ENCODE peak calls at places on chromosomes 1 and 21, in six cellular contexts. O is left ventricle myocardium superior, V is NCI-H1694, L is A673, S is transverse colon, Y is KG1. K is an unnamed sample.

GRCh38 chr1:22821027-22821426 is 110.4 kb downstream of the EPHB2 start:
- DNase-seq in O (no peak), V (no peak), L (no peak), S (no peak), Y (no peak), K (no peak)

GRCh38 chr1:71823656-71824159 is 458.6 kb downstream of the NEGR1 start:
- DNase-seq in O (no peak), V (no peak), L (no peak), S (peak; percentile 64), Y (no peak), K (peak; percentile 73)

GRCh38 chr1:61079276-61079897 is 3.0 kb upstream of the NFIA start:
- DNase-seq in O (no peak), V (no peak), L (peak; percentile 71), S (peak; percentile 63), Y (no peak), K (peak; percentile 44)

GRCh38 chr1:231199868-231200267 is 38.0 kb downstream of the TRIM67 start:
- DNase-seq in O (no peak), V (no peak), L (no peak), S (no peak), Y (no peak), K (no peak)

GRCh38 chr1:27523666-27524020 is 33.7 kb upstream of the WASF2 start:
- DNase-seq in O (no peak), V (no peak), L (no peak), S (no peak), Y (no peak), K (peak; percentile 46)

GRCh38 chr1:204624631-204625216 is 60.8 kb downstream of the LRRN2 start:
- DNase-seq in O (no peak), V (no peak), L (no peak), S (no peak), Y (no peak), K (no peak)

GRCh38 chr1:20640183-20640597 is 6.9 kb downstream of the PINK1 start:
- DNase-seq in O (no peak), V (peak; percentile 31), L (peak; percentile 65), S (peak; percentile 61), Y (peak; percentile 13), K (peak; percentile 69)

GRCh38 chr1:89635825-89636815 is 3.2 kb downstream of the LRRC8C start:
- DNase-seq in O (no peak), V (no peak), L (peak; percentile 39), S (no peak), Y (no peak), K (no peak)

GRCh38 chr1:110063781-110064180 is 6.7 kb downstream of the ALX3 start:
- DNase-seq in O (no peak), V (no peak), L (no peak), S (no peak), Y (no peak), K (no peak)

GRCh38 chr1:220991506-220991905 is 112.3 kb downstream of the HLX start:
- DNase-seq in O (no peak), V (no peak), L (no peak), S (no peak), Y (no peak), K (no peak)

GRCh38 chr1:65958561-65959350 is 166.1 kb downstream of the PDE4B start:
- DNase-seq in O (peak; percentile 42), V (peak; percentile 62), L (peak; percentile 75), S (no peak), Y (peak; percentile 67), K (peak; percentile 74)

GRCh38 chr1:154839691-154840090 is 30.4 kb downstream of the KCNN3 start:
- DNase-seq in O (peak; percentile 70), V (no peak), L (no peak), S (no peak), Y (no peak), K (no peak)

GRCh38 chr1:65744731-65745130 is 48.0 kb upstream of the PDE4B start:
- DNase-seq in O (no peak), V (no peak), L (no peak), S (no peak), Y (no peak), K (no peak)

GRCh38 chr1:175848329-175848728 is 104.9 kb upstream of the TNR start:
- DNase-seq in O (no peak), V (no peak), L (no peak), S (no peak), Y (no peak), K (peak; percentile 9)

GRCh38 chr1:229171934-229172333 is 99.0 kb upstream of the RAB4A start:
- DNase-seq in O (no peak), V (no peak), L (no peak), S (peak; percentile 75), Y (no peak), K (peak; percentile 79)

GRCh38 chr1:29465755-29466154 is 229.4 kb downstream of the PTPRU start:
- DNase-seq in O (no peak), V (no peak), L (peak; percentile 49), S (no peak), Y (no peak), K (no peak)

GRCh38 chr1:15435239-15436077 is 2.8 kb upstream of the CTRC start:
- DNase-seq in O (no peak), V (no peak), L (no peak), S (no peak), Y (no peak), K (no peak)

GRCh38 chr1:63731117-63732043 is 42.4 kb upstream of the ROR1 start:
- DNase-seq in O (no peak), V (no peak), L (peak; percentile 10), S (peak; percentile 23), Y (no peak), K (no peak)

GRCh38 chr1:229981736-229982135 is 85.3 kb upstream of the GALNT2 start:
- DNase-seq in O (no peak), V (no peak), L (no peak), S (no peak), Y (no peak), K (no peak)

GRCh38 chr1:16677552-16678423 is 11.0 kb upstream of the RNU1-3 start:
- DNase-seq in O (peak; percentile 37), V (peak; percentile 79), L (peak; percentile 92), S (peak; percentile 25), Y (peak; percentile 46), K (peak; percentile 35)

GRCh38 chr1:20185834-20186782 is at the start of the genes PLA2G2C and UBXN10:
- DNase-seq in O (peak; percentile 80), V (no peak), L (no peak), S (peak; percentile 84), Y (no peak), K (peak; percentile 43)

GRCh38 chr1:6082430-6082971 is 36.8 kb downstream of the KCNAB2 start:
- DNase-seq in O (peak; percentile 57), V (peak; percentile 9), L (no peak), S (no peak), Y (no peak), K (no peak)

GRCh38 chr21:17512245-17513213 is at the start of gene CXADR:
- DNase-seq in O (peak; percentile 88), V (peak; percentile 70), L (peak; percentile 83), S (peak; percentile 92), Y (no peak), K (peak; percentile 76)

GRCh38 chr1:1001631-1002300 is 1.9 kb upstream of the HES4 start:
- DNase-seq in O (peak; percentile 92), V (no peak), L (peak; percentile 78), S (peak; percentile 86), Y (no peak), K (peak; percentile 31)

GRCh38 chr21:38942617-38943245 is 137.0 kb downstream of the ETS2 start:
- DNase-seq in O (no peak), V (no peak), L (no peak), S (no peak), Y (no peak), K (no peak)

K was measured in G401.